ENCODE peak calls at places on chromosomes 13 and 19, in five cellular contexts. I, X, L, D and J are unnamed samples.

GRCh38 chr19:6738726-6739389 is 622 bp upstream of the TRIP10 start:
- DNase-seq in I (peak), X (peak), L (peak), D (no peak), J (no peak)

GRCh38 chr19:53091413-53091812 is 11.8 kb downstream of the ZNF160 start:
- DNase-seq in I (no peak), L (no peak), X (no peak), D (no peak), J (no peak)

GRCh38 chr13:59247166-59247565 is 916.6 kb downstream of the DIAPH3 start:
- DNase-seq in X (no peak), D (peak), I (no peak), L (peak), J (no peak)

GRCh38 chr19:2841858-2842574 is 741 bp downstream of the ZNF555 start:
- DNase-seq in X (no peak), D (no peak), I (no peak), L (no peak), J (no peak)

GRCh38 chr13:109737606-109738005 is 48.8 kb downstream of the IRS2 start:
- DNase-seq in L (peak), I (no peak), D (no peak), X (no peak), J (no peak)

GRCh38 chr13:111394211-111394922 is 73.9 kb downstream of the TEX29 start:
- DNase-seq in X (no peak), L (no peak), I (no peak), D (no peak), J (no peak)

GRCh38 chr13:54852831-54853230 is 1824.2 kb downstream of the OLFM4 start:
- DNase-seq in X (no peak), D (peak), L (no peak), I (no peak), J (no peak)

GRCh38 chr19:35959040-35959967 is 23.1 kb downstream of the LRFN3 start:
- DNase-seq in D (no peak), X (no peak), I (peak), L (no peak), J (no peak)

GRCh38 chr19:18165794-18166544 is 7.6 kb upstream of the IFI30 start:
- DNase-seq in L (no peak), I (no peak), X (no peak), D (no peak), J (no peak)

GRCh38 chr19:39301021-39301420 is 4.8 kb downstream of the IFNL1 start:
- DNase-seq in X (no peak), D (no peak), L (no peak), I (no peak), J (no peak)